ENCODE peak calls at places on chromosomes 2 and 18, in eight cellular contexts. V is right atrium auricular region, K is K562, E is transverse colon, D is Peyer's patch, U is ovary, O is left ventricle myocardium inferior, W is HAP-1. Q is an unnamed sample. For H3K27me3 and H3K9me3, the result is how much of the 10 kb centered on the place peaks cover.

GRCh38 chr2:27756544-27757498 is 14.7 kb upstream of the MRPL33 start:
- DNase-seq in V (peak), K (no peak), E (no peak), D (no peak), U (no peak), O (peak), W (no peak), Q (no peak)

GRCh38 chr18:21996261-21996892 is 173.0 kb upstream of the GATA6 start:
- DNase-seq in V (peak), K (no peak), E (peak), D (peak), U (no peak), O (no peak), W (peak), Q (no peak)

GRCh38 chr2:242040303-242040655 is 170.8 kb downstream of the RTP5 start:
- DNase-seq in V (no peak), K (no peak), E (no peak), D (peak), U (no peak), O (no peak), W (peak), Q (no peak)

GRCh38 chr2:222802502-222803196 is 58.2 kb upstream of the ACSL3 start:
- DNase-seq in V (no peak), K (no peak), E (no peak), D (no peak), U (no peak), O (no peak), W (no peak), Q (no peak)

GRCh38 chr2:240605867-240606743 is 19.2 kb upstream of the GPR35 start:
- DNase-seq in V (no peak), K (no peak), E (no peak), D (peak), U (peak), O (no peak), W (no peak), Q (peak)

GRCh38 chr2:236639461-236639860 is 69.8 kb downstream of the ACKR3 start:
- DNase-seq in V (peak), K (no peak), E (no peak), D (no peak), U (no peak), O (no peak), W (no peak), Q (no peak)

GRCh38 chr2:205193121-205193520 is 489.2 kb upstream of the NRP2 start:
- DNase-seq in V (no peak), K (no peak), E (no peak), D (no peak), U (no peak), O (no peak), W (no peak), Q (peak)

GRCh38 chr18:24860978-24861680 is 400.7 kb downstream of the HRH4 start:
- DNase-seq in V (no peak), K (no peak), E (no peak), D (no peak), U (no peak), O (no peak), W (no peak), Q (no peak)

GRCh38 chr2:28174211-28174610 is 218.4 kb upstream of the FOSL2 start:
- DNase-seq in V (no peak), K (no peak), E (no peak), D (no peak), U (no peak), O (no peak), W (no peak), Q (no peak)

GRCh38 chr2:190545756-190546385 is 11.3 kb upstream of the NEMP2 start:
- DNase-seq in V (no peak), K (no peak), E (no peak), D (no peak), U (no peak), O (no peak), W (no peak), Q (no peak)

GRCh38 chr2:15620857-15621471 is 29.3 kb downstream of the DDX1 start:
- DNase-seq in V (no peak), K (no peak), E (no peak), D (no peak), U (no peak), O (no peak), W (no peak), Q (no peak)

GRCh38 chr18:1914489-1914888 is 656.8 kb downstream of the METTL4 start:
- DNase-seq in V (no peak), K (no peak), E (no peak), D (no peak), U (no peak), O (no peak), W (no peak), Q (peak)

GRCh38 chr2:103921161-103921560 is 932.8 kb upstream of the POU3F3 start:
- DNase-seq in V (no peak), K (no peak), E (no peak), D (no peak), U (no peak), O (no peak), W (no peak), Q (no peak)

GRCh38 chr2:225354281-225354774 is 45.2 kb upstream of the NYAP2 start:
- DNase-seq in V (no peak), K (no peak), E (no peak), D (no peak), U (no peak), O (no peak), W (no peak), Q (no peak)

GRCh38 chr2:165466386-165466785 is 3.1 kb upstream of the CSRNP3 start:
- DNase-seq in V (no peak), K (no peak), E (no peak), D (no peak), U (no peak), O (no peak), W (no peak), Q (no peak)

GRCh38 chr2:18723219-18723618 is 133.8 kb upstream of the NT5C1B start:
- DNase-seq in V (no peak), K (no peak), E (no peak), D (no peak), U (no peak), O (no peak), W (no peak), Q (no peak)

GRCh38 chr2:132416080-132416911 is at the start of gene GPR39:
- DNase-seq in V (peak), K (peak), E (peak), D (peak), U (peak), O (peak), W (peak), Q (peak)

GRCh38 chr2:166610180-166610919 is 116.3 kb upstream of the SCN7A start:
- DNase-seq in V (no peak), K (no peak), E (no peak), D (no peak), U (no peak), O (no peak), W (peak), Q (no peak)

GRCh38 chr2:238080518-238080917 is 19.6 kb upstream of the ESPNL start:
- DNase-seq in V (peak), K (no peak), E (no peak), D (peak), U (no peak), O (no peak), W (no peak), Q (no peak)

GRCh38 chr2:105573910-105574655 is 170.6 kb upstream of the NCK2 start:
- DNase-seq in V (no peak), K (no peak), E (no peak), D (no peak), U (no peak), O (no peak), W (no peak), Q (no peak)

GRCh38 chr18:7711495-7711894 is 144.4 kb downstream of the PTPRM start:
- DNase-seq in V (no peak), K (no peak), E (no peak), D (no peak), U (no peak), O (no peak), W (no peak), Q (no peak)

GRCh38 chr2:12397861-12398260 is 318.9 kb upstream of the TRIB2 start:
- DNase-seq in V (no peak), K (no peak), E (no peak), D (no peak), U (no peak), O (no peak), W (no peak), Q (no peak)

GRCh38 chr2:96955694-96956610 is 30.4 kb downstream of the FAM178B start:
- DNase-seq in V (no peak), K (no peak), E (peak), D (no peak), U (no peak), O (no peak), W (no peak), Q (no peak)

GRCh38 chr2:39266139-39266805 is 22.5 kb upstream of the CDKL4 start:
- DNase-seq in V (no peak), K (no peak), E (no peak), D (no peak), U (no peak), O (no peak), W (no peak), Q (no peak)

GRCh38 chr18:79071037-79071960 is 2.1 kb downstream of the ATP9B start:
- DNase-seq in V (no peak), K (no peak), E (no peak), D (no peak), U (no peak), O (no peak), W (no peak), Q (no peak)

DNA sequence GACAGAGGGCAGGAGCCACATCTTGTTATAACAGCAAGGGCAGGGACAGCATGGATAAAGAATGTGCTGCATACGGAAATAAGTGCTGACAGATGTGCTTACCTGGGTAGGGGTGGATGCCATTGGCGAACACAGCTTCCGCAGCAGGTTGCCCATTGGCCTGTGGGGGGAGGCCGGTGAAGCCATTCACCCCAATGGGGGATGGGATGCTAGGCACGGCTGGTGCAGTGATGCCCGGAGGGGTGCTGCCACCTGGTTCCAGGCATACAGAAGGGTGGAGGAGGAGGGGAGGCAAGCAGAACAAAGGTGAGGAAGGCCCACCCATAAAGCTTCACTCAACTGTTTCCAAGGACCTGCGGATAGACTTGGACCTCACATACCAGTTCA is 294.9 kb downstream of the CELF4 start:
- DNase-seq in V (no peak), K (no peak), E (no peak), D (no peak), U (no peak), O (no peak), W (no peak), Q (no peak)
- H3K27me3 ChIP-seq in V (under half), K (under half), E (under half), D (under half), U (under half), O (half or more), W (under half), Q (under half)

GRCh38 chr2:26173596-26174482 is 951 bp downstream of the GAREM2 start:
- DNase-seq in V (no peak), K (no peak), E (no peak), D (peak), U (no peak), O (no peak), W (peak), Q (no peak)

GRCh38 chr2:26174691-26175181 is 1.8 kb downstream of the GAREM2 start:
- DNase-seq in V (no peak), K (no peak), E (no peak), D (peak), U (no peak), O (no peak), W (no peak), Q (no peak)

GRCh38 chr2:26170795-26171194 is 2.1 kb upstream of the GAREM2 start:
- DNase-seq in V (no peak), K (no peak), E (no peak), D (peak), U (no peak), O (no peak), W (no peak), Q (no peak)

GRCh38 chr2:26172866-26173595 is at the start of gene GAREM2:
- DNase-seq in V (no peak), K (peak), E (no peak), D (peak), U (no peak), O (no peak), W (peak), Q (peak)

GRCh38 chr2:26172189-26172865 is 561 bp upstream of the GAREM2 start:
- DNase-seq in V (no peak), K (peak), E (no peak), D (peak), U (no peak), O (no peak), W (peak), Q (peak)
- H3K4me3 ChIP-seq in V (peak), K (peak), E (peak), D (peak), U (no peak), O (peak), W (peak), Q (peak)

GRCh38 chr2:123207245-123207644 is 817.8 kb upstream of the CNTNAP5 start:
- DNase-seq in V (no peak), K (no peak), E (no peak), D (no peak), U (no peak), O (no peak), W (no peak), Q (no peak)
- H3K9me3 ChIP-seq in V (under half), K (under half), E (under half), D (under half), U (under half), O (under half), W (under half), Q (under half)

GRCh38 chr2:207766697-207767460 is 2.8 kb downstream of the FZD5 start:
- DNase-seq in V (no peak), K (no peak), E (peak), D (peak), U (peak), O (no peak), W (no peak), Q (no peak)
- H3K27me3 ChIP-seq in V (under half), K (under half), E (under half), D (under half), U (under half), O (under half), W (under half), Q (under half)

DNA sequence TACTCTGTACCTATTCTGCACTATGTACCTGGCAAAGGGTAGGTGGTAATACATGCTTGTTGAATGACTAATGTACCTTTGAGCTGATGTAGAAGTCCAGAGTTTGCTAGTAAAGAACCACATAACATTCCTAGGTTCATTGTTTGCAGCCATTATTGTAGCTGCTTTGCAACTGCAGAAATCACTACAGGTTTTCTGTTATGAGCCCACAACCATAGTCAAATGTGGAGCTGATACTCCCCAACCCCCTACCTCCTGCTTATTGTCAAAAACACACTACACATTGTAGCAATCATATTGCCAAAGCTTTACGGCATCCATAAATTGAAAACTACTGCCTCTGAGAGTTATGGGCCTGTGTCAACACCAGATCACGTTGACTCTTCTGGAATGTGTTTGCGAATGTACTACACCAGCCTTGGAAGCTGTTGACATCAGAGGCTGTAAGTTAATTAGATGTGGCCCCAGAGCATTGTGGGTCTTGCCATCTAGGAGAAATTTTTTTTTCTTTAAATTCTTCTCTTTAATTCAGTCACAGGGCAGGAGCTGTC is 187.0 kb downstream of the AGPS start:
- DNase-seq in V (no peak), K (no peak), E (no peak), D (no peak), U (no peak), O (no peak), W (no peak), Q (no peak)
- H3K4me3 ChIP-seq in V (no peak), K (no peak), E (no peak), D (no peak), U (no peak), O (no peak), W (no peak), Q (no peak)

GRCh38 chr18:75070625-75071483 is 138.1 kb downstream of the PTGR3 start:
- DNase-seq in V (peak), K (peak), E (peak), D (peak), U (no peak), O (no peak), W (no peak), Q (peak)

GRCh38 chr18:75073654-75074053 is 135.3 kb downstream of the PTGR3 start:
- DNase-seq in V (no peak), K (no peak), E (no peak), D (no peak), U (no peak), O (no peak), W (no peak), Q (no peak)

GRCh38 chr18:75072672-75073371 is 136.1 kb downstream of the PTGR3 start:
- DNase-seq in V (peak), K (no peak), E (no peak), D (peak), U (no peak), O (no peak), W (no peak), Q (no peak)

GRCh38 chr18:75071484-75071785 is 137.5 kb downstream of the PTGR3 start:
- DNase-seq in V (no peak), K (no peak), E (peak), D (no peak), U (no peak), O (no peak), W (no peak), Q (no peak)

DNA sequence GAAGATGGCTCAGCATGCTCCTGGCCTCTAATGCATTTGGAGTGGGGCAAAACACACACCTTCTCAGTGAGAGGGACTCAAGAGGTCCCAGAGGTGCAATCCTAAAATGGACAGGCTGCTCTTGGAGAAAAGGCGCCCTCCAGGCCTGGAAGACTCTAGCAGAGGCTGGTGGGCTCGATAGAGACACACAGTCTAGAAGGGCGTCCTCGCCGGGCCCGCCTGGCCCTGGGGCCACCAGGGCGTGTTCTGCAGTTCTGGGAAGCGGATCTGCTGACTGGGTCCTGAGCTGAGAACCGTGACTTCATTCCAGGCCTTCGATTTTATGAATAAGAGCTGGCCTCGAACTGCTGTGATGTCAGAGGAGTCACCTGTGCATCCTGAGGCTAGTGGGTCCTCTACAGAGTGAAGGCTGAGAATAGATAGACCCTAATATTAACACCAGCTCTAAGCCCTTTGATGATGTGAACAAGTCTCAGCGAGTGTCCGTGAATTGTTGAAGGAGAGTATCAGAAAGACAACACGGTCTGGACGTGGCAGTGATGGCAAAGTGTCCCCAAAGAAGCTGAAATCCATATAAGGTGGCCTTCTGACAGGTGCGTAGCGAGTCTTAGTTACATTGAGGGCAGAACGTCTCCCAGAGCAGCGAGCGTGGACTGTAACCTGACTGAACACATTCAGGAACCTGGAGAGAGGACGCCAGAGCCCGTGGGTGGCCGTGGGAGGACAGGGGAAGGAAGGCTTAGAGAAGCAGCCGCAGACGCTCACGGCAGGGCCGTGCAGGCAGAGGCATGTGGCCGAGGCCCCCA is 136.9 kb downstream of the PTGR3 start:
- DNase-seq in V (peak), K (no peak), E (no peak), D (peak), U (no peak), O (no peak), W (no peak), Q (no peak)
- H3K9me3 ChIP-seq in V (under half), K (under half), E (under half), D (under half), U (under half), O (under half), W (under half), Q (under half)

GRCh38 chr2:26561376-26561775 is 79.8 kb downstream of the CIB4 start:
- DNase-seq in V (no peak), K (no peak), E (no peak), D (no peak), U (no peak), O (no peak), W (no peak), Q (no peak)

GRCh38 chr2:26559044-26559405 is 81.1 kb upstream of the OTOF start:
- DNase-seq in V (no peak), K (no peak), E (no peak), D (no peak), U (no peak), O (no peak), W (no peak), Q (no peak)

GRCh38 chr2:26560892-26561291 is 80.3 kb downstream of the CIB4 start:
- DNase-seq in V (no peak), K (no peak), E (no peak), D (no peak), U (no peak), O (no peak), W (no peak), Q (no peak)

GRCh38 chr2:26558271-26559043 is 80.5 kb upstream of the OTOF start:
- DNase-seq in V (no peak), K (no peak), E (no peak), D (no peak), U (no peak), O (no peak), W (no peak), Q (peak)

DNA sequence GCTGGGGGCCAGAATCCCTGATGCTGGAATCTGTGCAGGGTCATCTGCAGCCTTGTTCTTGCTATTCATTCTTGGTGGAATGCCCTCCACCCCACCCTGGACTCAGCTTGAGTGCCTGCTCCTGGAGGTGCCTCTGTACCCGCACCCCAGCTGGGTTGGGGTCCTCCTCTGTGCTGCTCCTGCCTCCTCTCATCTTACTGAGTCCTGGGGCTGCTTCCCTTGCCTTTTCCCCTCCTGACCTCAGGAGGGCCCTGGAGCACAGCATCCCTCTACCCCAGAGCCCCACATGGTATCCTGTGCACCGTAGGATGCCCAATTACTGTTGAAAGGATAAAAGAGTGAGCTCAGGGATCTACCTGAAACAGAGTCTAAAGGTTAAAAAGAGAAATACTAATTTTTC is 81.6 kb downstream of the CIB4 start:
- DNase-seq in V (no peak), K (no peak), E (no peak), D (no peak), U (no peak), O (no peak), W (no peak), Q (no peak)
- H3K27me3 ChIP-seq in V (under half), K (half or more), E (half or more), D (under half), U (under half), O (half or more), W (under half), Q (under half)

GRCh38 chr18:27413495-27414401 is 228.6 kb upstream of the CHST9 start:
- DNase-seq in V (peak), K (no peak), E (no peak), D (no peak), U (peak), O (no peak), W (no peak), Q (no peak)
- H3K4me3 ChIP-seq in V (no peak), K (no peak), E (no peak), D (no peak), U (no peak), O (no peak), W (no peak), Q (no peak)

GRCh38 chr2:57050007-57050406 is 866.2 kb downstream of the CCDC85A start:
- DNase-seq in V (no peak), K (no peak), E (no peak), D (no peak), U (no peak), O (no peak), W (no peak), Q (no peak)
- H3K9me3 ChIP-seq in V (under half), K (under half), E (under half), D (under half), U (under half), O (under half), W (under half), Q (under half)